ENCODE peak calls at places on chromosomes 12 and 14, in six cellular contexts. One of them, this sample, is unnamed.

GRCh38 chr12:88577537-88577936 is 2.7 kb downstream of the KITLG start:
- DNase-seq in caudate nucleus: no peak
- DNase-seq in NCI-H2171: no peak
- DNase-seq in mucosa of descending colon: no peak
- DNase-seq in SK-N-SH: no peak
- DNase-seq in T-helper 1 cell: no peak
- DNase-seq in this sample: no peak

GRCh38 chr12:106960443-106960842 is 4.7 kb downstream of the TMEM263 start:
- DNase-seq in T-helper 1 cell: no peak
- DNase-seq in NCI-H2171: no peak
- DNase-seq in caudate nucleus: no peak
- DNase-seq in mucosa of descending colon: no peak
- DNase-seq in SK-N-SH: no peak
- DNase-seq in this sample: no peak

GRCh38 chr14:90111895-90112534 is 50.2 kb downstream of the KCNK13 start:
- DNase-seq in NCI-H2171: no peak
- DNase-seq in caudate nucleus: no peak
- DNase-seq in mucosa of descending colon: no peak
- DNase-seq in T-helper 1 cell: no peak
- DNase-seq in SK-N-SH: no peak
- DNase-seq in this sample: no peak

GRCh38 chr14:22391908-22392307 is 197.1 kb downstream of the DAD1 start:
- DNase-seq in NCI-H2171: peak
- DNase-seq in mucosa of descending colon: no peak
- DNase-seq in SK-N-SH: peak
- DNase-seq in T-helper 1 cell: no peak
- DNase-seq in caudate nucleus: peak
- DNase-seq in this sample: peak

GRCh38 chr14:24315807-24316596 is 4.7 kb downstream of the LTB4R start:
- DNase-seq in caudate nucleus: no peak
- DNase-seq in NCI-H2171: no peak
- DNase-seq in SK-N-SH: peak
- DNase-seq in T-helper 1 cell: no peak
- DNase-seq in mucosa of descending colon: peak
- DNase-seq in this sample: no peak

GRCh38 chr12:123667771-123668170 is 3.1 kb upstream of the TCTN2 start:
- DNase-seq in caudate nucleus: no peak
- DNase-seq in T-helper 1 cell: no peak
- DNase-seq in NCI-H2171: no peak
- DNase-seq in mucosa of descending colon: no peak
- DNase-seq in SK-N-SH: no peak
- DNase-seq in this sample: no peak

GRCh38 chr14:38297681-38298080 is 41.8 kb upstream of the CLEC14A start:
- DNase-seq in SK-N-SH: no peak
- DNase-seq in T-helper 1 cell: no peak
- DNase-seq in caudate nucleus: no peak
- DNase-seq in mucosa of descending colon: no peak
- DNase-seq in NCI-H2171: no peak
- DNase-seq in this sample: no peak

GRCh38 chr12:26287666-26288408 is 92.5 kb downstream of the SSPN start:
- DNase-seq in NCI-H2171: no peak
- DNase-seq in SK-N-SH: no peak
- DNase-seq in T-helper 1 cell: no peak
- DNase-seq in mucosa of descending colon: no peak
- DNase-seq in caudate nucleus: no peak
- DNase-seq in this sample: no peak

GRCh38 chr14:45699451-45699850 is 446.4 kb upstream of the MIS18BP1 start:
- DNase-seq in mucosa of descending colon: no peak
- DNase-seq in SK-N-SH: no peak
- DNase-seq in NCI-H2171: no peak
- DNase-seq in T-helper 1 cell: no peak
- DNase-seq in caudate nucleus: no peak
- DNase-seq in this sample: no peak

GRCh38 chr12:106080111-106080732 is 58.5 kb downstream of the NUAK1 start:
- DNase-seq in NCI-H2171: no peak
- DNase-seq in T-helper 1 cell: no peak
- DNase-seq in mucosa of descending colon: no peak
- DNase-seq in SK-N-SH: no peak
- DNase-seq in caudate nucleus: no peak
- DNase-seq in this sample: no peak

GRCh38 chr12:50050410-50051280 is 6.8 kb upstream of the ASIC1 start:
- DNase-seq in caudate nucleus: no peak
- DNase-seq in NCI-H2171: peak
- DNase-seq in SK-N-SH: peak
- DNase-seq in T-helper 1 cell: no peak
- DNase-seq in mucosa of descending colon: peak
- DNase-seq in this sample: no peak

GRCh38 chr12:125525879-125526278 is 460.6 kb downstream of the AACS start:
- DNase-seq in mucosa of descending colon: no peak
- DNase-seq in SK-N-SH: no peak
- DNase-seq in caudate nucleus: no peak
- DNase-seq in T-helper 1 cell: no peak
- DNase-seq in NCI-H2171: no peak
- DNase-seq in this sample: no peak

GRCh38 chr12:54352022-54352531 is 12.2 kb downstream of the GPR84 start:
- DNase-seq in mucosa of descending colon: no peak
- DNase-seq in NCI-H2171: peak
- DNase-seq in SK-N-SH: peak
- DNase-seq in T-helper 1 cell: no peak
- DNase-seq in caudate nucleus: peak
- DNase-seq in this sample: peak

GRCh38 chr14:104284107-104284592 is 145.8 kb downstream of the KIF26A start:
- DNase-seq in mucosa of descending colon: peak
- DNase-seq in T-helper 1 cell: no peak
- DNase-seq in caudate nucleus: no peak
- DNase-seq in NCI-H2171: no peak
- DNase-seq in SK-N-SH: peak
- DNase-seq in this sample: no peak

GRCh38 chr12:93894391-93895095 is 217.4 kb downstream of the CRADD start:
- DNase-seq in T-helper 1 cell: no peak
- DNase-seq in caudate nucleus: peak
- DNase-seq in NCI-H2171: peak
- DNase-seq in mucosa of descending colon: peak
- DNase-seq in SK-N-SH: peak
- DNase-seq in this sample: no peak

GRCh38 chr12:127487031-127487430 is 779.9 kb upstream of the TMEM132C start:
- DNase-seq in mucosa of descending colon: no peak
- DNase-seq in T-helper 1 cell: no peak
- DNase-seq in caudate nucleus: no peak
- DNase-seq in SK-N-SH: no peak
- DNase-seq in NCI-H2171: no peak
- DNase-seq in this sample: no peak

GRCh38 chr12:8698132-8698829 is 490 bp downstream of the RIMKLB start:
- DNase-seq in NCI-H2171: no peak
- DNase-seq in SK-N-SH: peak
- DNase-seq in caudate nucleus: peak
- DNase-seq in T-helper 1 cell: peak
- DNase-seq in mucosa of descending colon: peak
- DNase-seq in this sample: no peak

GRCh38 chr14:61573748-61574513 is 121.4 kb upstream of the HIF1A start:
- DNase-seq in T-helper 1 cell: no peak
- DNase-seq in SK-N-SH: no peak
- DNase-seq in mucosa of descending colon: no peak
- DNase-seq in NCI-H2171: no peak
- DNase-seq in caudate nucleus: no peak
- DNase-seq in this sample: no peak

GRCh38 chr12:47773062-47773857 is at the start of gene SLC48A1:
- DNase-seq in caudate nucleus: peak
- DNase-seq in T-helper 1 cell: peak
- DNase-seq in SK-N-SH: peak
- DNase-seq in mucosa of descending colon: peak
- DNase-seq in NCI-H2171: peak
- DNase-seq in this sample: no peak

GRCh38 chr12:47238665-47239064 is 158.9 kb upstream of the AMIGO2 start:
- DNase-seq in SK-N-SH: no peak
- DNase-seq in T-helper 1 cell: no peak
- DNase-seq in caudate nucleus: no peak
- DNase-seq in mucosa of descending colon: no peak
- DNase-seq in NCI-H2171: no peak
- DNase-seq in this sample: no peak

GRCh38 chr14:77861201-77861600 is 61.3 kb downstream of the ADCK1 start:
- DNase-seq in caudate nucleus: peak
- DNase-seq in SK-N-SH: no peak
- DNase-seq in mucosa of descending colon: no peak
- DNase-seq in NCI-H2171: no peak
- DNase-seq in T-helper 1 cell: no peak
- DNase-seq in this sample: no peak

GRCh38 chr12:118467576-118467975 is 91.2 kb downstream of the SUDS3 start:
- DNase-seq in mucosa of descending colon: no peak
- DNase-seq in caudate nucleus: no peak
- DNase-seq in NCI-H2171: no peak
- DNase-seq in T-helper 1 cell: no peak
- DNase-seq in SK-N-SH: no peak
- DNase-seq in this sample: no peak

This sample was measured in DMS 273 treated with DMSO at 0.1 percent for 48 hours.